ENCODE peak calls at places on chromosomes 4 and X, in five cellular contexts. One of them, this sample, is unnamed.
A peak's percentile ranks its signal among the peaks of the same experiment; 100 is the strongest.

GRCh38 chr4:28167411-28167810 is 1306.8 kb downstream of the STIM2 start:
- DNase-seq in HCT116: no peak
- DNase-seq in K562: no peak
- DNase-seq in GM12878: no peak
- DNase-seq in HepG2: no peak
- DNase-seq in this sample: no peak

GRCh38 chr4:121408-122084 is 2.8 kb upstream of the ZNF718 start:
- DNase-seq in HCT116: no peak
- DNase-seq in K562: no peak
- DNase-seq in GM12878: no peak
- DNase-seq in HepG2: no peak
- DNase-seq in this sample: no peak

GRCh38 chr4:47222276-47222675 is 190.9 kb downstream of the GABRB1 start:
- DNase-seq in HCT116: no peak
- DNase-seq in K562: no peak
- DNase-seq in GM12878: no peak
- DNase-seq in HepG2: no peak
- DNase-seq in this sample: no peak

GRCh38 chrX:64206556-64207162 is 1.2 kb upstream of the AMER1 start:
- DNase-seq in HCT116: no peak
- DNase-seq in K562: no peak
- DNase-seq in GM12878: no peak
- DNase-seq in HepG2: no peak
- DNase-seq in this sample: no peak

GRCh38 chr4:7430965-7431695 is 3.6 kb downstream of the PSAPL1 start:
- DNase-seq in HCT116: no peak
- DNase-seq in K562: no peak
- DNase-seq in GM12878: no peak
- DNase-seq in HepG2: no peak
- DNase-seq in this sample: peak; percentile 7

GRCh38 chr4:109434007-109434792 is 585 bp downstream of the SEC24B start:
- DNase-seq in HCT116: no peak
- DNase-seq in K562: no peak
- DNase-seq in GM12878: no peak
- DNase-seq in HepG2: peak; percentile 18
- DNase-seq in this sample: peak; percentile 30

GRCh38 chr4:153450545-153450917 is 15.6 kb upstream of the TMEM131L start:
- DNase-seq in HCT116: no peak
- DNase-seq in K562: no peak
- DNase-seq in GM12878: no peak
- DNase-seq in HepG2: no peak
- DNase-seq in this sample: no peak

GRCh38 chrX:17788439-17788838 is 51.1 kb downstream of the SCML1 start:
- DNase-seq in HCT116: peak; percentile 10
- DNase-seq in K562: peak; percentile 74
- DNase-seq in GM12878: no peak
- DNase-seq in HepG2: peak; percentile 5
- DNase-seq in this sample: peak; percentile 50

GRCh38 chrX:24294619-24295018 is 19.2 kb downstream of the SUPT20HL2 start:
- DNase-seq in HCT116: no peak
- DNase-seq in K562: no peak
- DNase-seq in GM12878: no peak
- DNase-seq in HepG2: no peak
- DNase-seq in this sample: peak; percentile 57

GRCh38 chr4:627751-628150 is 2.4 kb downstream of the PDE6B start:
- DNase-seq in HCT116: no peak
- DNase-seq in K562: no peak
- DNase-seq in GM12878: no peak
- DNase-seq in HepG2: no peak
- DNase-seq in this sample: no peak

GRCh38 chr4:148273501-148273986 is 168.7 kb downstream of the NR3C2 start:
- DNase-seq in HCT116: no peak
- DNase-seq in K562: no peak
- DNase-seq in GM12878: no peak
- DNase-seq in HepG2: no peak
- DNase-seq in this sample: no peak

GRCh38 chrX:9678215-9678980 is 87.2 kb downstream of the GPR143 start:
- DNase-seq in HCT116: no peak
- DNase-seq in K562: no peak
- DNase-seq in GM12878: no peak
- DNase-seq in HepG2: no peak
- DNase-seq in this sample: no peak

GRCh38 chrX:143121471-143121870 is 95.7 kb downstream of the SPANXN4 start:
- DNase-seq in HCT116: no peak
- DNase-seq in K562: no peak
- DNase-seq in GM12878: no peak
- DNase-seq in HepG2: no peak
- DNase-seq in this sample: no peak

GRCh38 chrX:115560978-115561604 is at the start of gene PLS3:
- DNase-seq in HCT116: peak; percentile 77
- DNase-seq in K562: no peak
- DNase-seq in GM12878: no peak
- DNase-seq in HepG2: peak; percentile 77
- DNase-seq in this sample: peak; percentile 81

GRCh38 chr4:148022975-148023374 is 291.1 kb downstream of the ARHGAP10 start:
- DNase-seq in HCT116: no peak
- DNase-seq in K562: no peak
- DNase-seq in GM12878: no peak
- DNase-seq in HepG2: no peak
- DNase-seq in this sample: no peak

GRCh38 chr4:186957952-186958555 is 234.4 kb upstream of the FAT1 start:
- DNase-seq in HCT116: no peak
- DNase-seq in K562: no peak
- DNase-seq in GM12878: no peak
- DNase-seq in HepG2: no peak
- DNase-seq in this sample: no peak

DNA sequence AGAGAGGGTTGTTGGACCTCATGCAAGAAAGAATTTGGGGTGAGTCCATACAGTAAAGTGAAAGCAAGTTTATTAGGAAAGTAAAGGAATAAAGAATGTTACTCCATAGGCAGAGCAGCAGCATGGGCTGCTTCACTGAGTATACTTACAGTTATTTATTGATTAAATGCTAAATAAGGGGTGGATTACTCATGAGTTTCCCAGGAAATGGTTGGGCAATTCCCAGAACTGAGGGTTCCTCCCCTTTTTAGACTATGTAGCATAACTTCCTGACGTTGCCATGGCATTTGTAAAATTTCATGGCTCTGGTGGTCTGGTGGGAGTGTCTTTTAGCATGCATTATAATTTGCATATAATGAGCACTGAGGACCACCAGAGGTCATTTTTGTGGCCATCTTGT is 16.7 kb downstream of the PPP4R3C start:
- DNase-seq in HCT116: no peak
- DNase-seq in K562: no peak
- DNase-seq in GM12878: no peak
- DNase-seq in HepG2: peak; percentile 49
- DNase-seq in this sample: no peak
- TF ChIP-seq ATF3 in HCT116: no peak
- TF ChIP-seq ATF3 in K562: no peak
- TF ChIP-seq ATF3 in GM12878: no peak
- TF ChIP-seq ATF3 in HepG2: no peak
- TF ChIP-seq ATF3 in this sample: no peak

DNA sequence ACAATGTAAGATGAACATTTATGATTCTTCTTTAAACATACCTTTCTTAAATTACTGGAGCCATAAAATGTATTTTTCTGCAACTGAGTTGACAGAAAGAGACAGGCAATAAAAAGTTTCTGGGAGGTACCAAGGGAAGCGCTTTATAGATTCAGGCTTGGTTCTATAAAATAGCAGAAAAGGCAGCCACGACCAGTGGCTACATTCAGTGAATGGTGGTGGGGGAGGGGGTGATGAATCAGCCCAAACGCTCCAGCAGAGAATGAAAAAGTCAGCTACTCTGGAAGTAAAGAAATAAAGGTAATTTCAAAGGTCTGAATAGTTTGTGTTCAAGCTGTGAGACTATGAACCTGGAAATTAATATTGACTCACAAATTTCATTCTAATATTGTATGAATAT is 456.1 kb downstream of the KCTD8 start:
- DNase-seq in HCT116: no peak
- DNase-seq in K562: no peak
- DNase-seq in GM12878: no peak
- DNase-seq in HepG2: no peak
- DNase-seq in this sample: no peak
- TF ChIP-seq ATF3 in HCT116: no peak
- TF ChIP-seq ATF3 in K562: no peak
- TF ChIP-seq ATF3 in GM12878: no peak
- TF ChIP-seq ATF3 in HepG2: no peak
- TF ChIP-seq ATF3 in this sample: no peak

DNA sequence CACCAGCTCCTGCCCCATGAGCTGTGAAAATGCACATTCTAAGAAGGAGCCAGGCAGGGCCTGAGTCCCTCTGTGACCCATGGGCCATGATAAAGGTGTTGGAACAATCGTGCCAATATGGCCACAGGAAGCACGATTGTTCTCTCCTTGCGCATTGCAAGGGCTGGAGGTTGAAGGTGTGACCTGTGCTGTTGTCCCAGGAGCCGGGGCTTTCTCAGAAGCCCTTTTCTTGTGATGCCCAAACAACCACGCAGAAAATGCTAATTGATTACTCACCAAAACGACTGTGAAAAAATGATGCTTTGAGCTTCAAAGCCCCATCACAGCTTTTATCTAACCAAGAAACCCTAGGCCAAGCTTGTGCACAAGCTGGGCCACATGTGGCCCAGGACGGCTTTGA is 33.8 kb downstream of the USP11 start:
- DNase-seq in HCT116: no peak
- DNase-seq in K562: no peak
- DNase-seq in GM12878: no peak
- DNase-seq in HepG2: no peak
- DNase-seq in this sample: no peak
- TF ChIP-seq ATF3 in HCT116: no peak
- TF ChIP-seq ATF3 in K562: no peak
- TF ChIP-seq ATF3 in GM12878: no peak
- TF ChIP-seq ATF3 in HepG2: no peak
- TF ChIP-seq ATF3 in this sample: no peak

GRCh38 chrX:150049647-150050046 is 111.4 kb upstream of the EOLA2 start:
- DNase-seq in HCT116: no peak
- DNase-seq in K562: no peak
- DNase-seq in GM12878: no peak
- DNase-seq in HepG2: no peak
- DNase-seq in this sample: no peak

GRCh38 chrX:150047818-150048217 is 109.5 kb upstream of the EOLA2 start:
- DNase-seq in HCT116: no peak
- DNase-seq in K562: no peak
- DNase-seq in GM12878: no peak
- DNase-seq in HepG2: no peak
- DNase-seq in this sample: no peak

GRCh38 chrX:150052226-150052625 is 113.9 kb upstream of the EOLA2 start:
- DNase-seq in HCT116: no peak
- DNase-seq in K562: no peak
- DNase-seq in GM12878: no peak
- DNase-seq in HepG2: no peak
- DNase-seq in this sample: no peak

GRCh38 chrX:150051096-150051495 is 112.8 kb upstream of the EOLA2 start:
- DNase-seq in HCT116: no peak
- DNase-seq in K562: no peak
- DNase-seq in GM12878: no peak
- DNase-seq in HepG2: no peak
- DNase-seq in this sample: no peak

DNA sequence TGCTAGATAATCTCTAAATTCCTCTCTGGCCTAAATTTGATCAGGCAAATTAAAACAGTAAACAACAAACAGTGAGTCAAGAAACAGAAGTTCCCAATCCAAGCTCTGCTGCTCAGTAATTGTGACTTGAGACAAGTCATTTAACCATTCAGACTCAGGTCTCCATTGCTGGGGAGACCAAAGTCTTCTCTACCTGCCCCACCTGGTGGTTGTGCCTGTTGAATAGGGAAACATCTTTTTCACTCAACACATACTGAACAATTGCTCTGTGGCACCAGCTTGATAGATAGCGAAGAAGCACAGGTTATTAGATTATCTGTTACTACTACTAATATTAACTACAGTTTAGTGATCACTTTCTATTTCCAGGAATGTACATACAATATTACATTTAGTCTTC is 112.1 kb upstream of the EOLA2 start:
- DNase-seq in HCT116: no peak
- DNase-seq in K562: no peak
- DNase-seq in GM12878: no peak
- DNase-seq in HepG2: no peak
- DNase-seq in this sample: no peak
- TF ChIP-seq ATF3 in HCT116: no peak
- TF ChIP-seq ATF3 in K562: no peak
- TF ChIP-seq ATF3 in GM12878: no peak
- TF ChIP-seq ATF3 in HepG2: no peak
- TF ChIP-seq ATF3 in this sample: no peak

GRCh38 chr4:150415213-150415612 is 166.7 kb upstream of the MAB21L2 start:
- DNase-seq in HCT116: no peak
- DNase-seq in K562: no peak
- DNase-seq in GM12878: no peak
- DNase-seq in HepG2: no peak
- DNase-seq in this sample: no peak
- TF ChIP-seq ATF3 in HCT116: no peak
- TF ChIP-seq ATF3 in K562: no peak
- TF ChIP-seq ATF3 in GM12878: no peak
- TF ChIP-seq ATF3 in HepG2: no peak
- TF ChIP-seq ATF3 in this sample: no peak

GRCh38 chr4:121980643-121981042 is 28.8 kb upstream of the TRPC3 start:
- DNase-seq in HCT116: no peak
- DNase-seq in K562: no peak
- DNase-seq in GM12878: no peak
- DNase-seq in HepG2: no peak
- DNase-seq in this sample: no peak
- TF ChIP-seq ATF3 in HCT116: no peak
- TF ChIP-seq ATF3 in K562: no peak
- TF ChIP-seq ATF3 in GM12878: no peak
- TF ChIP-seq ATF3 in HepG2: no peak
- TF ChIP-seq ATF3 in this sample: no peak

GRCh38 chr4:39124885-39125599 is 57.3 kb upstream of the WDR19 start:
- DNase-seq in HCT116: no peak
- DNase-seq in K562: no peak
- DNase-seq in GM12878: peak; percentile 35
- DNase-seq in HepG2: no peak
- DNase-seq in this sample: no peak
- TF ChIP-seq ATF3 in HCT116: no peak
- TF ChIP-seq ATF3 in K562: no peak
- TF ChIP-seq ATF3 in GM12878: no peak
- TF ChIP-seq ATF3 in HepG2: no peak
- TF ChIP-seq ATF3 in this sample: no peak

DNA sequence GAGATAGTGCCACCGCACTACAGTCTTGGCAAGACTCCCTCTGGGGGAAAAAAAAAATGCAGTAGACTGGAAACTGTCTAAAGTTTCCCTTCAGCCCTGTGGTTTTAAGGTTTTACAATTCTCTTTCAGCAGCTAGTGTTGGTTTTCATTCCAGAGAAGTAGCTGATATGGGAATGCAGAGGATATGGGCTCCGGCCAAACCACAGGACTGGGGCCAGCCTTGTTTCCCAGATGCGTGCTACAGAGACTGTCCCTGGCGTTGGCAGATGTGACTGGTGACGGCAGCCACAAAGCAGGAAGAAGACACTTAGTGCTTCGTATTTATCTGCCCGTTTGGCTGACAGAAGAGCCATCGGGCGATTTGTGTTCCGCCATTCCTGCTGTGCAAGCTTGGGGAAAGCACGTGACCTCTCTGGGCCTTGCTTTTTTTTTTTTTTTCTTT is 43.2 kb downstream of the ZBTB49 start:
- DNase-seq in HCT116: no peak
- DNase-seq in K562: no peak
- DNase-seq in GM12878: no peak
- DNase-seq in HepG2: no peak
- DNase-seq in this sample: no peak
- TF ChIP-seq ATF3 in HCT116: no peak
- TF ChIP-seq ATF3 in K562: no peak
- TF ChIP-seq ATF3 in GM12878: no peak
- TF ChIP-seq ATF3 in HepG2: no peak
- TF ChIP-seq ATF3 in this sample: no peak

This sample was measured in WTC11.